ENCODE peak calls at places on chromosomes 2 and 18, in nine cellular contexts. One of them, this sample, is unnamed.

GRCh38 chr2:186347472-186347871 is 138.6 kb upstream of the ZC3H15 start:
- DNase-seq in posterior cingulate gyrus: no peak
- DNase-seq in cardiac muscle cell: peak
- DNase-seq in germinal center: no peak
- DNase-seq in lung microvascular endothelial cell: peak
- DNase-seq in A172: peak
- DNase-seq in HTR-8/SVneo: no peak
- DNase-seq in D341Med: no peak
- DNase-seq in endothelial cell: no peak
- DNase-seq in this sample: no peak

GRCh38 chr2:73947412-73948018 is 20.8 kb downstream of the DGUOK start:
- DNase-seq in posterior cingulate gyrus: no peak
- DNase-seq in cardiac muscle cell: no peak
- DNase-seq in germinal center: no peak
- DNase-seq in lung microvascular endothelial cell: no peak
- DNase-seq in A172: no peak
- DNase-seq in HTR-8/SVneo: no peak
- DNase-seq in D341Med: no peak
- DNase-seq in endothelial cell: no peak
- DNase-seq in this sample: no peak

GRCh38 chr2:78540255-78540654 is 485.2 kb upstream of the REG3G start:
- DNase-seq in posterior cingulate gyrus: no peak
- DNase-seq in cardiac muscle cell: no peak
- DNase-seq in germinal center: no peak
- DNase-seq in lung microvascular endothelial cell: no peak
- DNase-seq in A172: no peak
- DNase-seq in HTR-8/SVneo: no peak
- DNase-seq in D341Med: no peak
- DNase-seq in endothelial cell: no peak
- DNase-seq in this sample: no peak

GRCh38 chr2:128661289-128661688 is 342.6 kb upstream of the HS6ST1 start:
- DNase-seq in posterior cingulate gyrus: no peak
- DNase-seq in cardiac muscle cell: no peak
- DNase-seq in germinal center: no peak
- DNase-seq in lung microvascular endothelial cell: no peak
- DNase-seq in A172: no peak
- DNase-seq in HTR-8/SVneo: no peak
- DNase-seq in D341Med: peak
- DNase-seq in endothelial cell: no peak
- DNase-seq in this sample: no peak

GRCh38 chr18:35717182-35717581 is 135.6 kb downstream of the GALNT1 start:
- DNase-seq in posterior cingulate gyrus: no peak
- DNase-seq in cardiac muscle cell: no peak
- DNase-seq in germinal center: no peak
- DNase-seq in lung microvascular endothelial cell: no peak
- DNase-seq in A172: no peak
- DNase-seq in HTR-8/SVneo: no peak
- DNase-seq in D341Med: no peak
- DNase-seq in endothelial cell: no peak
- DNase-seq in this sample: no peak

GRCh38 chr2:240793313-240794177 is 26.5 kb downstream of the KIF1A start:
- DNase-seq in posterior cingulate gyrus: no peak
- DNase-seq in cardiac muscle cell: no peak
- DNase-seq in germinal center: no peak
- DNase-seq in lung microvascular endothelial cell: no peak
- DNase-seq in A172: no peak
- DNase-seq in HTR-8/SVneo: no peak
- DNase-seq in D341Med: no peak
- DNase-seq in endothelial cell: no peak
- DNase-seq in this sample: no peak

GRCh38 chr2:71872466-71873051 is 275.1 kb downstream of the CYP26B1 start:
- DNase-seq in posterior cingulate gyrus: no peak
- DNase-seq in cardiac muscle cell: no peak
- DNase-seq in germinal center: no peak
- DNase-seq in lung microvascular endothelial cell: no peak
- DNase-seq in A172: no peak
- DNase-seq in HTR-8/SVneo: no peak
- DNase-seq in D341Med: no peak
- DNase-seq in endothelial cell: no peak
- DNase-seq in this sample: no peak

GRCh38 chr2:126744640-126745039 is 88.7 kb downstream of the GYPC start:
- DNase-seq in posterior cingulate gyrus: no peak
- DNase-seq in cardiac muscle cell: no peak
- DNase-seq in germinal center: no peak
- DNase-seq in lung microvascular endothelial cell: no peak
- DNase-seq in A172: no peak
- DNase-seq in HTR-8/SVneo: no peak
- DNase-seq in D341Med: no peak
- DNase-seq in endothelial cell: no peak
- DNase-seq in this sample: no peak

GRCh38 chr2:138716183-138716582 is 64.0 kb downstream of the NXPH2 start:
- DNase-seq in posterior cingulate gyrus: no peak
- DNase-seq in cardiac muscle cell: no peak
- DNase-seq in germinal center: no peak
- DNase-seq in lung microvascular endothelial cell: no peak
- DNase-seq in A172: no peak
- DNase-seq in HTR-8/SVneo: no peak
- DNase-seq in D341Med: no peak
- DNase-seq in endothelial cell: no peak
- DNase-seq in this sample: no peak